ENCODE peak calls at places on chromosomes 6 and 20, in five cellular contexts. R is GM06990; W is naive thymus-derived CD4-positive, alpha-beta T cell; C is lung; N is SJSA1. G is an unnamed sample.

GRCh38 chr6:40848038-40848437 is 191.0 kb downstream of the UNC5CL start:
- DNase-seq in N (no peak), W (no peak), C (no peak), R (no peak), G (no peak)

GRCh38 chr20:44552950-44553908 is 29.1 kb upstream of the PKIG start:
- DNase-seq in N (no peak), W (no peak), R (no peak), C (peak; percentile 74), G (no peak)

GRCh38 chr20:34367155-34367554 is 4.1 kb downstream of the ITCH start:
- DNase-seq in R (no peak), W (no peak), N (no peak), C (no peak), G (no peak)

GRCh38 chr20:8678098-8678776 is 390.6 kb upstream of the PLCB4 start:
- DNase-seq in C (no peak), R (no peak), N (no peak), W (no peak), G (no peak)

GRCh38 chr6:9711313-9711712 is 703.6 kb downstream of the TFAP2A start:
- DNase-seq in R (no peak), N (no peak), W (no peak), C (no peak), G (no peak)

GRCh38 chr6:154187203-154187602 is 148.2 kb downstream of the OPRM1 start:
- DNase-seq in N (no peak), R (no peak), C (no peak), W (no peak), G (no peak)

GRCh38 chr6:73180076-73180717 is 45.1 kb downstream of the KHDC1L start:
- DNase-seq in W (no peak), N (no peak), C (no peak), R (no peak), G (no peak)

GRCh38 chr6:132084811-132085509 is 133.8 kb upstream of the CCN2 start:
- DNase-seq in N (peak; percentile 71), C (no peak), R (peak; percentile 6), W (no peak), G (no peak)

GRCh38 chr20:19073584-19074198 is 138.8 kb upstream of the SLC24A3 start:
- DNase-seq in R (peak; percentile 13), W (no peak), N (no peak), C (no peak), G (no peak)

GRCh38 chr20:12113468-12114371 is 196.0 kb downstream of the BTBD3 start:
- DNase-seq in R (no peak), N (no peak), C (no peak), W (no peak), G (no peak)

GRCh38 chr6:53767941-53768340 is 26.9 kb upstream of the LRRC1 start:
- DNase-seq in C (no peak), W (no peak), N (no peak), R (no peak), G (no peak)

GRCh38 chr6:93036835-93037234 is 382.5 kb downstream of the EPHA7 start:
- DNase-seq in R (no peak), N (no peak), W (no peak), C (no peak), G (no peak)

GRCh38 chr6:36333889-36334288 is 2.8 kb downstream of the BNIP5 start:
- DNase-seq in N (no peak), C (no peak), W (no peak), R (no peak), G (no peak)
- H3K4me3 ChIP-seq in N (no peak overlapping the region), C (no peak overlapping the region), W (no peak overlapping the region), R (no peak overlapping the region), G (no peak overlapping the region)

DNA sequence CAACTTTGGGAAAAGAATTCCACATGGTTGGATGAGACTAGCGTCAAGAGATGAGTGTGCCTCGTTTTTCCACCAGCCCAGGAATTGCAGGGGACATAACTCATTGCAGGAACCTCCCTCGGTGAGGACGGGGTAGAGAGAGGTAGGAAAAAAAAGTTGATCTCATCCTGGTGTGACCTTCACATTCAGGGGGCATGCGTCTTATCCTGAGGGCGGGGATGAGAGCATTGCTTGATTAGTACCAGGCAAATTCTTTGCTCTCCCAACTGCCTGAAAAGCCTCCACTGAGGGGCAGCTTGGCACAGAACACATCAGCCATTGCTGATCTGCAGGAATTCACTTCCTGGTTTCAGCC is 11.8 kb downstream of the TLDC2 start:
- DNase-seq in C (no peak), R (no peak), W (no peak), N (no peak), G (no peak)
- H3K4me3 ChIP-seq in C (no peak overlapping the region), R (no peak overlapping the region), W (no peak overlapping the region), N (no peak overlapping the region), G (no peak overlapping the region)

DNA sequence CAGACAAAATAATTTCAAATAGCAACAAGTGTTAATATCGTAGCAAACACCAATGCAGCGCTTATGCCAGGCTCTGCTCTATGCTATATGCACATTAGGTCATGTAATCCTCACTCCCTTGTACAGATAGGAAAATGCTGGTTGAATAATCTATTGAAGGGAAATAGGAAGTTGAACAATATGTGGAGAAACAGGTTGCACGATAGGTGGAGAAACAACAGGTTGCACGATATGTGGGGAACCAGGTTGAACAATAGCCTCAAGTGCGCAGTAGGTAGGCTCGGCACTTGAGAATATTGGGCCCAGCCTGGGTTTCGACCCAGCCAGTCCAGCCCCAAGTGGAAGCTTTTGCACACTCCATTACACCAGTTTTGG is 91.1 kb upstream of the SIRPA start:
- DNase-seq in C (no peak), W (no peak), N (no peak), R (no peak), G (no peak)
- H3K4me3 ChIP-seq in C (no peak overlapping the region), W (no peak overlapping the region), N (no peak overlapping the region), R (no peak overlapping the region), G (no peak overlapping the region)

GRCh38 chr6:113287396-113287795 is 569.7 kb upstream of the MARCKS start:
- DNase-seq in N (no peak), W (no peak), C (no peak), R (peak; percentile 69), G (no peak)
- H3K4me3 ChIP-seq in N (no peak overlapping the region), W (no peak overlapping the region), C (no peak overlapping the region), R (no peak overlapping the region), G (no peak overlapping the region)

GRCh38 chr6:38012573-38012972 is 193.0 kb downstream of the ZFAND3 start:
- DNase-seq in N (no peak), R (no peak), C (no peak), W (no peak), G (no peak)

GRCh38 chr6:38018755-38019165 is 199.2 kb downstream of the ZFAND3 start:
- DNase-seq in C (no peak), R (no peak), W (no peak), N (no peak), G (no peak)

GRCh38 chr6:38016824-38017223 is 197.3 kb downstream of the ZFAND3 start:
- DNase-seq in R (no peak), C (no peak), W (no peak), N (no peak), G (no peak)

GRCh38 chr6:38020593-38020992 is 201.1 kb downstream of the ZFAND3 start:
- DNase-seq in R (no peak), N (no peak), W (no peak), C (no peak), G (no peak)

GRCh38 chr6:38015341-38015740 is 195.8 kb downstream of the ZFAND3 start:
- DNase-seq in R (no peak), W (no peak), N (no peak), C (no peak), G (no peak)
- H3K4me3 ChIP-seq in R (no peak overlapping the region), W (no peak overlapping the region), N (no peak overlapping the region), C (no peak overlapping the region), G (no peak overlapping the region)

DNA sequence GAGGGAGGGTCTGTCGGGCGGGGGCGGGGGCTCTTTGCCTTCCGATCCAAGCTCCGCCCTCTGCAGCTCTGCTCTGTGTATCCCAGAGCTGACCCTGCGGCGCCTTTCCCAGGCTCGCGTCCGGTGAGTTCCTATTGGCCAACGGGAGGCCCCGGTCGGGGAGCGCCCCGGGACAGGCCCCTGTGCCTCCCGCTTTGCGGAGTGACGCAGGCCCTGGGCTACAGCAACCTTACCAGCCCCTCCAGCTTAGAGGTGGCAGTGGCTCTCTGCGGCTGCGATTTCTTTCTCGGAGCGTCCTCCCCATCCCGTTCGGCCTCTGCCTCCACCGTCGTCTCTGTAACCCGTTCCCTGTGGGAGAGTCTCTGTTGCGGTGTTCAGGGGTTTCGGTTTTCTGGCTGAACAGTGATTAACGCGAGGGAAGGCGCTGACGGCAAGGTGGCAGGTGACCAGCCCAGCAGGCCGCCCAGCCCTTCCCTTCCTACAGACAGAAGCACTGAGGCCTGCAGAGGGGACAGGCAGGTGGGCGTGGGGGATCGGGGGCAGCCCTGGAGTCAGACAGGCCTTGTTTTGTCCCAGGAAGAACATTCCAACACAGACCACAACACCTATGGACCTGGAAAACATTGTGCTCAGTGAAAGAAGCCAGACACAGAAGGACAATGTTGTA is 18.1 kb upstream of the CEBPB start:
- DNase-seq in R (no peak), C (peak; percentile 85), W (no peak), N (no peak), G (no peak)
- H3K4me3 ChIP-seq in R (no peak overlapping the region), C (peak overlapping the region; percentile 3), W (no peak overlapping the region), N (peak overlapping the region; percentile 33), G (peak overlapping the region; percentile 71)

DNA sequence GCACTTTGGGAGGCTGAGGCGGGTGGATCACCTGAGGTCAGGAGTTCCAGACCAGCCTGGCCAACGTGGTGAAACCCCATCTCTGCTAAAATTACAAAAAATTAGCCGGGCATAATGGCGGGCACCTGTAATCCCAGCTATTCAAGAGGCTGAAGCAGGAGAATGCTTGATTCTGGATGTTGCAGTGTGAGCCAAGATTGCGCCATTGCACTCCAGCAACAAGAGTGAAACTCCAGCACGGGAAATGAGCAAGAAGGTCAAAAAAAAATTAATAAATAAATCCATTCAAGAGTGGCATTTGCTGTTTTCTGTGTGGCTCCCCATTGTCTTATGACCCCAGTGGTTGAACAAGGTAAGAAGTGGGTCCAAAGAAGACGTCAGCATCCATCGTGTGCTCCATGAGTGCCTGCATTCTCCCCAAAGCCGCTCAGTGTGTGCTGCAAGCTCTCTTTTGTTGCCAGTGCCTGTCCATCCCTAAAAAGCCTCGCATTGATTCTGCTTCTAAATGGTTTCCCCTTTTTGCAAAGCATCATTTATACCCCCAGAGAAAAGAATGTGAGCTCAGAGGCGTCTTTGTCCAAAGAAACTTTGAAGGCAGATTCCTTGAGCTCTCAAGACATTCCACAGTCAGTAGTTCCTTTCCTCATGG is 38.8 kb upstream of the MAP3K4 start:
- DNase-seq in R (no peak), N (no peak), W (no peak), C (peak; percentile 50), G (no peak)
- H3K4me3 ChIP-seq in R (no peak overlapping the region), N (no peak overlapping the region), W (no peak overlapping the region), C (no peak overlapping the region), G (no peak overlapping the region)